ENCODE peak calls at places on chromosome 22, in nine cellular contexts. D is stimulated activated CD8-positive, alpha-beta memory T cell treated with anti-CD3 and anti-CD28 coated beads, Interleukin-15, amount 100 ng/mL, for 24 hours; J is NCI-H774; O is NAMALWA; C is HAP-1; X is head of caudate nucleus; L is AG10803; A is activated CD8-positive, alpha-beta memory T cell treated with anti-CD3 and anti-CD28 coated beads for 24 hours; R is HFF-Myc. T is an unnamed sample.
A peak's percentile ranks its signal among the peaks of the same experiment; 100 is the strongest.

GRCh38 chr22:50731811-50732624 is 6.0 kb upstream of the ACR start:
- DNase-seq in D (peak; percentile 19), J (no peak), O (peak; percentile 71), C (peak; percentile 16), X (peak; percentile 78), L (peak; percentile 44), A (peak; percentile 69), R (no peak), T (peak; percentile 54)

GRCh38 chr22:21921184-21921721 is 31.4 kb downstream of the PPM1F start:
- DNase-seq in D (no peak), J (no peak), O (no peak), C (no peak), X (no peak), L (no peak), A (no peak), R (no peak), T (no peak)

GRCh38 chr22:39306456-39307361 is 12.7 kb downstream of the RPL3 start:
- DNase-seq in D (no peak), J (peak; percentile 0), O (peak; percentile 69), C (no peak), X (peak; percentile 53), L (no peak), A (peak; percentile 81), R (no peak), T (no peak)

GRCh38 chr22:30537083-30537731 is 9.3 kb downstream of the SEC14L6 start:
- DNase-seq in D (no peak), J (no peak), O (no peak), C (no peak), X (no peak), L (no peak), A (no peak), R (no peak), T (no peak)

GRCh38 chr22:50728523-50728931 is 9.5 kb upstream of the ACR start:
- DNase-seq in D (no peak), J (no peak), O (no peak), C (no peak), X (no peak), L (no peak), A (no peak), R (no peak), T (no peak)

GRCh38 chr22:37338539-37339246 is 56.4 kb downstream of the CYTH4 start:
- DNase-seq in D (no peak), J (no peak), O (no peak), C (no peak), X (no peak), L (no peak), A (no peak), R (no peak), T (no peak)

GRCh38 chr22:31646186-31647019 is 15.6 kb downstream of the PISD start:
- DNase-seq in D (no peak), J (no peak), O (no peak), C (peak; percentile 7), X (no peak), L (peak; percentile 98), A (peak; percentile 62), R (peak; percentile 95), T (no peak)

GRCh38 chr22:41429946-41430332 is 16.7 kb downstream of the TOB2 start:
- DNase-seq in D (no peak), J (no peak), O (no peak), C (no peak), X (no peak), L (no peak), A (no peak), R (no peak), T (no peak)

GRCh38 chr22:25869771-25870170 is 127.8 kb downstream of the MYO18B start:
- DNase-seq in D (no peak), J (no peak), O (no peak), C (no peak), X (peak; percentile 22), L (no peak), A (no peak), R (no peak), T (no peak)

GRCh38 chr22:19039796-19040580 is 82.2 kb downstream of the DGCR2 start:
- DNase-seq in D (no peak), J (no peak), O (no peak), C (no peak), X (no peak), L (no peak), A (no peak), R (no peak), T (no peak)

GRCh38 chr22:49124588-49124987 is 703.1 kb downstream of the BRD1 start:
- DNase-seq in D (no peak), J (no peak), O (no peak), C (no peak), X (no peak), L (no peak), A (no peak), R (no peak), T (no peak)

GRCh38 chr22:30607939-30608338 is 965 bp downstream of the TCN2 start:
- DNase-seq in D (no peak), J (no peak), O (no peak), C (no peak), X (peak; percentile 22), L (no peak), A (no peak), R (no peak), T (no peak)

GRCh38 chr22:24937114-24937513 is 9.4 kb downstream of the LHFPL7 start:
- DNase-seq in D (no peak), J (no peak), O (peak; percentile 43), C (no peak), X (no peak), L (no peak), A (no peak), R (no peak), T (no peak)